ENCODE peak calls at places on chromosome 16, in eight cellular contexts. D is PC-9, O is prostate gland, H is tibial nerve, W is uterus, T is heart left ventricle, U is psoas muscle, L is thyroid gland. B is an unnamed sample.

GRCh38 chr16:50202926-50203624 is 50.0 kb downstream of the TENT4B start:
- DNase-seq in D (peak; percentile 88), O (no peak), H (no peak), W (no peak), T (no peak), U (no peak), L (no peak), B (no peak)

GRCh38 chr16:84177740-84178070 is 9.2 kb downstream of the TAF1C start:
- DNase-seq in D (peak; percentile 55), O (no peak), H (no peak), W (no peak), T (no peak), U (no peak), L (no peak), B (no peak)

GRCh38 chr16:28935924-28936783 is 4.4 kb downstream of the CD19 start:
- DNase-seq in D (peak; percentile 72), O (peak; percentile 31), H (peak; percentile 57), W (peak; percentile 72), T (peak; percentile 75), U (peak; percentile 94), L (peak; percentile 50), B (peak; percentile 89)

GRCh38 chr16:1989826-1990335 is at the start of gene SYNGR3:
- DNase-seq in D (no peak), O (no peak), H (no peak), W (no peak), T (no peak), U (no peak), L (no peak), B (no peak)

GRCh38 chr16:21121150-21121549 is 29.5 kb downstream of the DNAH3 start:
- DNase-seq in D (no peak), O (no peak), H (no peak), W (no peak), T (no peak), U (no peak), L (no peak), B (no peak)

GRCh38 chr16:6884002-6884401 is 448.6 kb upstream of the RBFOX1 start:
- DNase-seq in D (no peak), O (no peak), H (no peak), W (no peak), T (no peak), U (no peak), L (peak; percentile 90), B (no peak)

GRCh38 chr16:63714876-63715275 is 1407.0 kb downstream of the CDH11 start:
- DNase-seq in D (no peak), O (peak; percentile 3), H (no peak), W (no peak), T (no peak), U (no peak), L (no peak), B (no peak)

GRCh38 chr16:77896357-77896972 is 108.1 kb downstream of the VAT1L start:
- DNase-seq in D (no peak), O (no peak), H (no peak), W (no peak), T (no peak), U (no peak), L (no peak), B (no peak)

GRCh38 chr16:84043486-84044107 is 1.0 kb upstream of the SLC38A8 start:
- DNase-seq in D (no peak), O (no peak), H (no peak), W (no peak), T (no peak), U (no peak), L (no peak), B (no peak)

GRCh38 chr16:82625066-82625968 is 1.5 kb upstream of the CDH13 start:
- DNase-seq in D (no peak), O (no peak), H (no peak), W (no peak), T (peak; percentile 61), U (no peak), L (no peak), B (no peak)

GRCh38 chr16:50012182-50012581 is 12.8 kb upstream of the CNEP1R1 start:
- DNase-seq in D (no peak), O (no peak), H (no peak), W (no peak), T (no peak), U (no peak), L (no peak), B (no peak)

GRCh38 chr16:70551788-70552187 is 28.2 kb downstream of the SF3B3 start:
- DNase-seq in D (no peak), O (no peak), H (no peak), W (no peak), T (no peak), U (no peak), L (no peak), B (no peak)

GRCh38 chr16:15948532-15949209 is 745 bp upstream of the ABCC1 start:
- DNase-seq in D (no peak), O (no peak), H (no peak), W (no peak), T (no peak), U (no peak), L (no peak), B (no peak)

GRCh38 chr16:68889508-68890150 is 46.3 kb downstream of the TANGO6 start:
- DNase-seq in D (no peak), O (no peak), H (no peak), W (no peak), T (no peak), U (no peak), L (no peak), B (no peak)

GRCh38 chr16:14193316-14193871 is 122.3 kb downstream of the MRTFB start:
- DNase-seq in D (no peak), O (no peak), H (no peak), W (no peak), T (no peak), U (no peak), L (peak; percentile 73), B (no peak)

GRCh38 chr16:14024300-14024699 is 46.8 kb upstream of the MRTFB start:
- DNase-seq in D (no peak), O (no peak), H (no peak), W (no peak), T (no peak), U (no peak), L (no peak), B (no peak)

GRCh38 chr16:2176047-2176446 is 20.4 kb downstream of the CASKIN1 start:
- DNase-seq in D (no peak), O (no peak), H (no peak), W (no peak), T (no peak), U (no peak), L (no peak), B (no peak)

GRCh38 chr16:79093554-79093967 is 507.0 kb downstream of the MAF start:
- DNase-seq in D (no peak), O (no peak), H (no peak), W (no peak), T (peak; percentile 44), U (no peak), L (no peak), B (peak; percentile 68)

GRCh38 chr16:50462793-50463507 is 85.2 kb upstream of the NKD1 start:
- DNase-seq in D (no peak), O (no peak), H (no peak), W (no peak), T (no peak), U (no peak), L (no peak), B (no peak)

GRCh38 chr16:69823831-69824563 is 61.9 kb downstream of the WWP2 start:
- DNase-seq in D (no peak), O (no peak), H (peak; percentile 20), W (peak; percentile 58), T (peak; percentile 69), U (peak; percentile 58), L (peak; percentile 6), B (no peak)

GRCh38 chr16:89320717-89321501 is 103.4 kb downstream of the ZNF778 start:
- DNase-seq in D (peak; percentile 60), O (no peak), H (no peak), W (no peak), T (peak; percentile 55), U (peak; percentile 84), L (peak; percentile 93), B (no peak)

GRCh38 chr16:58041628-58041955 is 16.0 kb downstream of the MMP15 start:
- DNase-seq in D (peak; percentile 12), O (no peak), H (no peak), W (no peak), T (no peak), U (no peak), L (no peak), B (peak; percentile 65)

GRCh38 chr16:73390936-73391335 is 343.0 kb upstream of the ZFHX3 start:
- DNase-seq in D (no peak), O (no peak), H (no peak), W (no peak), T (no peak), U (no peak), L (no peak), B (no peak)

GRCh38 chr16:86245895-86246294 is 264.4 kb upstream of the FOXF1 start:
- DNase-seq in D (no peak), O (no peak), H (no peak), W (no peak), T (no peak), U (no peak), L (no peak), B (no peak)

GRCh38 chr16:47664653-47665325 is 203.7 kb downstream of the PHKB start:
- DNase-seq in D (no peak), O (peak; percentile 40), H (no peak), W (no peak), T (no peak), U (no peak), L (no peak), B (no peak)

DNA sequence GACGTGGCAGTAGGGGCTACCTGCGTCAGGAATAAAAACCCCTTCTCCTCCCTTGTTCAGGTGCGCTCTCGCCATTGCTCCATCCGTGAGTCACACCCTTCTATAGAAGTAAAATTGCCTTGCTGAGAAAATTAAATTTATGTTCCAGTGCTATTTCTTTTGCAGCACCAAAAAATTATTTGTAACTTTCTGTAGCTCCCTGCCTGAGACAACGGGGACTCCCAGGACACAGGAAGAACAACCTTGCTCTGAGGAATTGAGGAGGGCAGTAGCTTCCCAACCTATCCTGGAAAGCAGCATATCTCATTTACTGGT is 85.4 kb downstream of the EMP2 start:
- DNase-seq in D (no peak), O (no peak), H (no peak), W (no peak), T (no peak), U (no peak), L (no peak), B (no peak)
- H3K9me3 ChIP-seq in D (peaks cover 12% of the 10 kb centered on the region), O (no peaks in the 10 kb centered on the region), H (no peaks in the 10 kb centered on the region), W (no peaks in the 10 kb centered on the region), T (no peaks in the 10 kb centered on the region), U (peaks cover 6% of the 10 kb centered on the region), L (no peaks in the 10 kb centered on the region), B (peaks cover 20% of the 10 kb centered on the region)

GRCh38 chr16:30660424-30661251 is 2.4 kb downstream of the FBRS start:
- DNase-seq in D (no peak), O (no peak), H (no peak), W (no peak), T (no peak), U (no peak), L (no peak), B (no peak)
- H3K4me3 ChIP-seq in D (peak overlapping the region; percentile 62), O (peak overlapping the region; percentile 97), H (peak overlapping the region; percentile 96), W (peak overlapping the region; percentile 94), T (peak overlapping the region; percentile 96), U (peak overlapping the region; percentile 93), L (peak overlapping the region; percentile 95), B (peak overlapping the region; percentile 91)

GRCh38 chr16:81449241-81449640 is 4.6 kb downstream of the CMIP start:
- DNase-seq in D (no peak), O (no peak), H (no peak), W (no peak), T (no peak), U (no peak), L (no peak), B (no peak)
- H3K9me3 ChIP-seq in D (no peaks in the 10 kb centered on the region), O (no peaks in the 10 kb centered on the region), H (no peaks in the 10 kb centered on the region), W (no peaks in the 10 kb centered on the region), T (no peaks in the 10 kb centered on the region), U (no peaks in the 10 kb centered on the region), L (no peaks in the 10 kb centered on the region), B (no peaks in the 10 kb centered on the region)

GRCh38 chr16:67154578-67155304 is 3.9 kb upstream of the B3GNT9 start:
- DNase-seq in D (no peak), O (no peak), H (no peak), W (no peak), T (no peak), U (no peak), L (no peak), B (no peak)
- H3K4me3 ChIP-seq in D (no peak overlapping the region), O (no peak overlapping the region), H (peak overlapping the region; percentile 31), W (no peak overlapping the region), T (peak overlapping the region; percentile 17), U (peak overlapping the region; percentile 34), L (no peak overlapping the region), B (no peak overlapping the region)